ENCODE peak calls at places on chromosomes 6 and 20, in four cellular contexts. T is CD4-positive, alpha-beta T cell; E is activated CD4-positive, alpha-beta memory T cell treated with anti-CD3 and anti-CD28 coated beads, Interleukin-2, amount 10 ng/mL, durations not matched to agents 7 days and 5 days; C is right cardiac atrium. H is an unnamed sample.

GRCh38 chr6:23841116-23841515 is 284.9 kb upstream of the NRSN1 start:
- DNase-seq in T (no peak), E (no peak), C (no peak), H (no peak)

GRCh38 chr6:42365021-42365420 is 86.7 kb downstream of the TRERF1 start:
- DNase-seq in T (no peak), E (no peak), C (peak; percentile 68), H (no peak)

GRCh38 chr6:134145786-134146185 is 93.4 kb upstream of the SLC2A12 start:
- DNase-seq in T (no peak), E (no peak), C (no peak), H (no peak)

GRCh38 chr6:33091957-33092356 is 16.2 kb downstream of the HLA-DPB1 start:
- DNase-seq in T (peak; percentile 66), E (peak; percentile 68), C (peak; percentile 64), H (peak; percentile 25)

GRCh38 chr6:169274761-169275160 is 21.1 kb upstream of the THBS2 start:
- DNase-seq in T (no peak), E (no peak), C (no peak), H (no peak)

GRCh38 chr6:142713959-142714358 is 231.0 kb downstream of the HIVEP2 start:
- DNase-seq in T (no peak), E (no peak), C (no peak), H (no peak)

GRCh38 chr6:139370047-139370706 is 4.3 kb downstream of the CITED2 start:
- DNase-seq in T (no peak), E (no peak), C (no peak), H (no peak)

GRCh38 chr20:43459022-43459942 is 1.6 kb downstream of the SRSF6 start:
- DNase-seq in T (no peak), E (peak; percentile 53), C (no peak), H (no peak)

GRCh38 chr20:45552456-45552855 is 5.3 kb upstream of the EPPIN start:
- DNase-seq in T (no peak), E (no peak), C (no peak), H (no peak)

GRCh38 chr6:53484409-53485280 is 60.3 kb downstream of the GCLC start:
- DNase-seq in T (peak; percentile 55), E (peak; percentile 73), C (peak; percentile 50), H (peak; percentile 53)

GRCh38 chr20:62772994-62773858 is 23.0 kb upstream of the MRGBP start:
- DNase-seq in T (no peak), E (no peak), C (peak; percentile 28), H (no peak)

GRCh38 chr6:167496707-167497106 is 171.8 kb downstream of the TTLL2 start:
- DNase-seq in T (no peak), E (no peak), C (no peak), H (no peak)